ENCODE peak calls at places on chromosomes 11 and 22, in nine cellular contexts. One of them, this sample, is unnamed.

GRCh38 chr11:35907648-35908431 is 36.0 kb upstream of the LDLRAD3 start:
- DNase-seq in fibroblast of the aortic adventitia: peak
- DNase-seq in HepG2: no peak
- DNase-seq in astrocyte of the cerebellum: peak
- DNase-seq in WTC11: no peak
- DNase-seq in activated B cell treated with CpG ODN at 0.5 μM for 24 hours: no peak
- DNase-seq in thoracic aorta: no peak
- DNase-seq in bronchial epithelial cell: peak
- DNase-seq in fibroblast of pulmonary artery: peak
- DNase-seq in this sample: no peak

GRCh38 chr11:12156301-12157140 is 46.1 kb downstream of the MICAL2 start:
- DNase-seq in fibroblast of the aortic adventitia: peak
- DNase-seq in HepG2: no peak
- DNase-seq in astrocyte of the cerebellum: no peak
- DNase-seq in WTC11: no peak
- DNase-seq in activated B cell treated with CpG ODN at 0.5 μM for 24 hours: no peak
- DNase-seq in thoracic aorta: no peak
- DNase-seq in bronchial epithelial cell: no peak
- DNase-seq in fibroblast of pulmonary artery: no peak
- DNase-seq in this sample: no peak

GRCh38 chr11:17827006-17827405 is 92.4 kb downstream of the KCNC1 start:
- DNase-seq in fibroblast of the aortic adventitia: no peak
- DNase-seq in HepG2: peak
- DNase-seq in astrocyte of the cerebellum: no peak
- DNase-seq in WTC11: no peak
- DNase-seq in activated B cell treated with CpG ODN at 0.5 μM for 24 hours: no peak
- DNase-seq in thoracic aorta: no peak
- DNase-seq in bronchial epithelial cell: peak
- DNase-seq in fibroblast of pulmonary artery: no peak
- DNase-seq in this sample: no peak

GRCh38 chr22:49701380-49702067 is 126.1 kb downstream of the BRD1 start:
- DNase-seq in fibroblast of the aortic adventitia: no peak
- DNase-seq in HepG2: no peak
- DNase-seq in astrocyte of the cerebellum: no peak
- DNase-seq in WTC11: no peak
- DNase-seq in activated B cell treated with CpG ODN at 0.5 μM for 24 hours: no peak
- DNase-seq in thoracic aorta: no peak
- DNase-seq in bronchial epithelial cell: no peak
- DNase-seq in fibroblast of pulmonary artery: no peak
- DNase-seq in this sample: no peak

GRCh38 chr11:76752321-76753175 is 30.6 kb upstream of the TSKU start:
- DNase-seq in fibroblast of the aortic adventitia: peak
- DNase-seq in HepG2: no peak
- DNase-seq in astrocyte of the cerebellum: no peak
- DNase-seq in WTC11: no peak
- DNase-seq in activated B cell treated with CpG ODN at 0.5 μM for 24 hours: no peak
- DNase-seq in thoracic aorta: peak
- DNase-seq in bronchial epithelial cell: peak
- DNase-seq in fibroblast of pulmonary artery: peak
- DNase-seq in this sample: no peak

GRCh38 chr22:50627452-50627913 is 469 bp downstream of the ARSA start:
- DNase-seq in fibroblast of the aortic adventitia: no peak
- DNase-seq in HepG2: peak
- DNase-seq in astrocyte of the cerebellum: no peak
- DNase-seq in WTC11: peak
- DNase-seq in activated B cell treated with CpG ODN at 0.5 μM for 24 hours: no peak
- DNase-seq in thoracic aorta: no peak
- DNase-seq in bronchial epithelial cell: no peak
- DNase-seq in fibroblast of pulmonary artery: no peak
- DNase-seq in this sample: no peak

GRCh38 chr11:119764108-119764874 is 35.3 kb upstream of the NECTIN1 start:
- DNase-seq in fibroblast of the aortic adventitia: peak
- DNase-seq in HepG2: no peak
- DNase-seq in astrocyte of the cerebellum: peak
- DNase-seq in WTC11: no peak
- DNase-seq in activated B cell treated with CpG ODN at 0.5 μM for 24 hours: no peak
- DNase-seq in thoracic aorta: no peak
- DNase-seq in bronchial epithelial cell: peak
- DNase-seq in fibroblast of pulmonary artery: no peak
- DNase-seq in this sample: no peak

GRCh38 chr11:83047515-83048225 is 24.0 kb downstream of the RAB30 start:
- DNase-seq in fibroblast of the aortic adventitia: peak
- DNase-seq in HepG2: no peak
- DNase-seq in astrocyte of the cerebellum: peak
- DNase-seq in WTC11: no peak
- DNase-seq in activated B cell treated with CpG ODN at 0.5 μM for 24 hours: no peak
- DNase-seq in thoracic aorta: no peak
- DNase-seq in bronchial epithelial cell: no peak
- DNase-seq in fibroblast of pulmonary artery: no peak
- DNase-seq in this sample: no peak

GRCh38 chr11:61369372-61370348 is 7.5 kb downstream of the TMEM138 start:
- DNase-seq in fibroblast of the aortic adventitia: peak
- DNase-seq in HepG2: peak
- DNase-seq in astrocyte of the cerebellum: peak
- DNase-seq in WTC11: no peak
- DNase-seq in activated B cell treated with CpG ODN at 0.5 μM for 24 hours: no peak
- DNase-seq in thoracic aorta: no peak
- DNase-seq in bronchial epithelial cell: peak
- DNase-seq in fibroblast of pulmonary artery: peak
- DNase-seq in this sample: no peak

GRCh38 chr11:66493124-66493523 is 12.9 kb downstream of the DPP3 start:
- DNase-seq in fibroblast of the aortic adventitia: no peak
- DNase-seq in HepG2: no peak
- DNase-seq in astrocyte of the cerebellum: no peak
- DNase-seq in WTC11: no peak
- DNase-seq in activated B cell treated with CpG ODN at 0.5 μM for 24 hours: no peak
- DNase-seq in thoracic aorta: no peak
- DNase-seq in bronchial epithelial cell: no peak
- DNase-seq in fibroblast of pulmonary artery: no peak
- DNase-seq in this sample: no peak

GRCh38 chr11:63767415-63768231 is 952 bp downstream of the ZFTA start:
- DNase-seq in fibroblast of the aortic adventitia: peak
- DNase-seq in HepG2: peak
- DNase-seq in astrocyte of the cerebellum: peak
- DNase-seq in WTC11: peak
- DNase-seq in activated B cell treated with CpG ODN at 0.5 μM for 24 hours: peak
- DNase-seq in thoracic aorta: peak
- DNase-seq in bronchial epithelial cell: peak
- DNase-seq in fibroblast of pulmonary artery: peak
- DNase-seq in this sample: peak

GRCh38 chr11:133302056-133302455 is 230.2 kb downstream of the OPCML start:
- DNase-seq in fibroblast of the aortic adventitia: no peak
- DNase-seq in HepG2: no peak
- DNase-seq in astrocyte of the cerebellum: no peak
- DNase-seq in WTC11: no peak
- DNase-seq in activated B cell treated with CpG ODN at 0.5 μM for 24 hours: no peak
- DNase-seq in thoracic aorta: no peak
- DNase-seq in bronchial epithelial cell: no peak
- DNase-seq in fibroblast of pulmonary artery: no peak
- DNase-seq in this sample: no peak

GRCh38 chr11:10693509-10694071 is at the start of gene IRAG1:
- DNase-seq in fibroblast of the aortic adventitia: peak
- DNase-seq in HepG2: no peak
- DNase-seq in astrocyte of the cerebellum: peak
- DNase-seq in WTC11: peak
- DNase-seq in activated B cell treated with CpG ODN at 0.5 μM for 24 hours: no peak
- DNase-seq in thoracic aorta: peak
- DNase-seq in bronchial epithelial cell: no peak
- DNase-seq in fibroblast of pulmonary artery: peak
- DNase-seq in this sample: no peak

GRCh38 chr22:24554316-24555159 is at the start of gene GUCD1:
- DNase-seq in fibroblast of the aortic adventitia: peak
- DNase-seq in HepG2: no peak
- DNase-seq in astrocyte of the cerebellum: no peak
- DNase-seq in WTC11: peak
- DNase-seq in activated B cell treated with CpG ODN at 0.5 μM for 24 hours: no peak
- DNase-seq in thoracic aorta: no peak
- DNase-seq in bronchial epithelial cell: peak
- DNase-seq in fibroblast of pulmonary artery: peak
- DNase-seq in this sample: peak

GRCh38 chr11:95641506-95641905 is 148.1 kb downstream of the FAM76B start:
- DNase-seq in fibroblast of the aortic adventitia: peak
- DNase-seq in HepG2: no peak
- DNase-seq in astrocyte of the cerebellum: no peak
- DNase-seq in WTC11: no peak
- DNase-seq in activated B cell treated with CpG ODN at 0.5 μM for 24 hours: no peak
- DNase-seq in thoracic aorta: peak
- DNase-seq in bronchial epithelial cell: peak
- DNase-seq in fibroblast of pulmonary artery: no peak
- DNase-seq in this sample: no peak

GRCh38 chr11:127034973-127035372 is 34.4 kb upstream of the KIRREL3 start:
- DNase-seq in fibroblast of the aortic adventitia: no peak
- DNase-seq in HepG2: no peak
- DNase-seq in astrocyte of the cerebellum: no peak
- DNase-seq in WTC11: no peak
- DNase-seq in activated B cell treated with CpG ODN at 0.5 μM for 24 hours: no peak
- DNase-seq in thoracic aorta: no peak
- DNase-seq in bronchial epithelial cell: no peak
- DNase-seq in fibroblast of pulmonary artery: no peak
- DNase-seq in this sample: no peak

GRCh38 chr11:34749666-34750659 is 129.1 kb downstream of the EHF start:
- DNase-seq in fibroblast of the aortic adventitia: peak
- DNase-seq in HepG2: no peak
- DNase-seq in astrocyte of the cerebellum: peak
- DNase-seq in WTC11: no peak
- DNase-seq in activated B cell treated with CpG ODN at 0.5 μM for 24 hours: no peak
- DNase-seq in thoracic aorta: no peak
- DNase-seq in bronchial epithelial cell: peak
- DNase-seq in fibroblast of pulmonary artery: peak
- DNase-seq in this sample: no peak

GRCh38 chr22:49400866-49401598 is 426.6 kb downstream of the BRD1 start:
- DNase-seq in fibroblast of the aortic adventitia: no peak
- DNase-seq in HepG2: no peak
- DNase-seq in astrocyte of the cerebellum: no peak
- DNase-seq in WTC11: no peak
- DNase-seq in activated B cell treated with CpG ODN at 0.5 μM for 24 hours: no peak
- DNase-seq in thoracic aorta: no peak
- DNase-seq in bronchial epithelial cell: no peak
- DNase-seq in fibroblast of pulmonary artery: peak
- DNase-seq in this sample: no peak

DNA sequence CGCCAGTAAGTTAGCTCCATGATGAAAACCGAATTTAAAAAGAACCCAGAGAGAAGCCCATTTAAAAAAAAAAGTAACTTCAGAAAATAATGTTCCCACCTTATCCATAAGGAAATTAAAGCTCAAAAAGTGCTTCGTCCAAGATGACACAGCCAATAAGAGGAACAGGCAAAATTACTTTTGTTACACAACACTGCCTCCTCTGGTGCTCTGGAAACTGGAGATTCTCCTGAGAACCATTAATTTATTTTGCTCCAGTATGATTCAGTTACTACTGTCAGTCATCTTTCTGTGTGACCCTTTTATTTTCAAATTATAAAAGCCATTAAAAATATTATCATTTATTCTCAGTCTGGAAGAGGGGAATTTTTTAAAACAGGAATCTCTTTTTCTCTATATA is 2.0 kb downstream of the IFT27 start:
- DNase-seq in fibroblast of the aortic adventitia: peak
- DNase-seq in HepG2: no peak
- DNase-seq in astrocyte of the cerebellum: no peak
- DNase-seq in WTC11: no peak
- DNase-seq in activated B cell treated with CpG ODN at 0.5 μM for 24 hours: no peak
- DNase-seq in thoracic aorta: no peak
- DNase-seq in bronchial epithelial cell: peak
- DNase-seq in fibroblast of pulmonary artery: peak
- DNase-seq in this sample: no peak
- TF ChIP-seq CTCF in fibroblast of the aortic adventitia: peak
- TF ChIP-seq CTCF in HepG2: peak
- TF ChIP-seq CTCF in astrocyte of the cerebellum: peak
- TF ChIP-seq CTCF in WTC11: no peak
- TF ChIP-seq CTCF in activated B cell treated with CpG ODN at 0.5 μM for 24 hours: no peak
- TF ChIP-seq CTCF in thoracic aorta: no peak
- TF ChIP-seq CTCF in bronchial epithelial cell: peak
- TF ChIP-seq CTCF in fibroblast of pulmonary artery: peak
- TF ChIP-seq CTCF in this sample: no peak

GRCh38 chr22:32355760-32356159 is 1.9 kb upstream of the RFPL3 start:
- DNase-seq in fibroblast of the aortic adventitia: no peak
- DNase-seq in HepG2: peak
- DNase-seq in astrocyte of the cerebellum: no peak
- DNase-seq in WTC11: peak
- DNase-seq in activated B cell treated with CpG ODN at 0.5 μM for 24 hours: no peak
- DNase-seq in thoracic aorta: no peak
- DNase-seq in bronchial epithelial cell: peak
- DNase-seq in fibroblast of pulmonary artery: no peak
- DNase-seq in this sample: no peak
- TF ChIP-seq CTCF in fibroblast of the aortic adventitia: no peak
- TF ChIP-seq CTCF in HepG2: peak
- TF ChIP-seq CTCF in astrocyte of the cerebellum: peak
- TF ChIP-seq CTCF in WTC11: no peak
- TF ChIP-seq CTCF in activated B cell treated with CpG ODN at 0.5 μM for 24 hours: no peak
- TF ChIP-seq CTCF in thoracic aorta: no peak
- TF ChIP-seq CTCF in bronchial epithelial cell: peak
- TF ChIP-seq CTCF in fibroblast of pulmonary artery: no peak
- TF ChIP-seq CTCF in this sample: no peak

GRCh38 chr11:13216019-13217006 is 61.3 kb upstream of the BMAL1 start:
- DNase-seq in fibroblast of the aortic adventitia: peak
- DNase-seq in HepG2: peak
- DNase-seq in astrocyte of the cerebellum: peak
- DNase-seq in WTC11: peak
- DNase-seq in activated B cell treated with CpG ODN at 0.5 μM for 24 hours: no peak
- DNase-seq in thoracic aorta: no peak
- DNase-seq in bronchial epithelial cell: peak
- DNase-seq in fibroblast of pulmonary artery: peak
- DNase-seq in this sample: no peak
- TF ChIP-seq CTCF in fibroblast of the aortic adventitia: no peak
- TF ChIP-seq CTCF in HepG2: no peak
- TF ChIP-seq CTCF in astrocyte of the cerebellum: peak
- TF ChIP-seq CTCF in WTC11: no peak
- TF ChIP-seq CTCF in activated B cell treated with CpG ODN at 0.5 μM for 24 hours: no peak
- TF ChIP-seq CTCF in thoracic aorta: no peak
- TF ChIP-seq CTCF in bronchial epithelial cell: no peak
- TF ChIP-seq CTCF in fibroblast of pulmonary artery: peak
- TF ChIP-seq CTCF in this sample: no peak

DNA sequence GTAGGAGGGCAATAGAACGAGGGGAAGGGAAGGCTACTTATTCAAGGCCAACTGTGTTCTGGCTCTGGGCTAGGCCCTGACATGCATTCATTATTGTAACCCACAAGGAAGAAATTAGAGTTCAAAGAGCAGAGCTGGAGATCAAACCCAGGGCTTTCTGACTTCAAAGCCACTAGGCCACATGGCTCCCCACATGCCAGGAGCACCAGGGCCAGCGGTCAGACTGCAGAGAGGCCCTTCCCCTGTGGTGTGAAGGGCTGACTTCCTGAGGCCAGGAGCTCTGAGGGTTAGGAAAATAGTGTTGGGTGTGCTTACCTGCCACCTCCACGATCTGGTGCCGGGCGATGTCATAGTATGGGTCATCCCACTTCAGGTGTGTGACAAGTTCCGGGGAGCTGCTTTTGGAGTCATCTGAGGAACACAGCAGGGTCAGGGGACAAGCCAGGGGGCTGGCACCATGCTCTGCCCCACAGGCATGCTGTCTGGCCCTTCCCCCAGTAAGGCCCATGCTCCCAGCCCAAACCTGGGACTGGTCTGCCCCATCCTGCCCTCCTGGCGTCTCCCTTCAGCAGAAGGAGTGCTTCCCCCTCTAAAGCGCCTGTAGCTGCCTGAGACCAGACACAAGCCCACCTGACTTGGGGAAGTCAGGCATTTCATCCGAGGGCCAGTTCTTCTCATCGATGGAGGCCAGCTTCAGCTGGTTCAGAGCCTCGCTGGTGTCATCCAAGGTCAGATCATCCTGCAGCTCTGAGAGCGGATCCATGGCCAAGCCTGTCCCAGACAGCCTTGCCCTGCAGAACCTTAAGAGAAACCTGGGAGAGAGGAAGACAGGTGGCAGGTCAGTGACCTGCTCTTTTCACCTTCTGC is 4.8 kb downstream of the ARHGAP1 start:
- DNase-seq in fibroblast of the aortic adventitia: no peak
- DNase-seq in HepG2: peak
- DNase-seq in astrocyte of the cerebellum: no peak
- DNase-seq in WTC11: no peak
- DNase-seq in activated B cell treated with CpG ODN at 0.5 μM for 24 hours: no peak
- DNase-seq in thoracic aorta: no peak
- DNase-seq in bronchial epithelial cell: no peak
- DNase-seq in fibroblast of pulmonary artery: no peak
- DNase-seq in this sample: no peak
- TF ChIP-seq CTCF in fibroblast of the aortic adventitia: no peak
- TF ChIP-seq CTCF in HepG2: no peak
- TF ChIP-seq CTCF in astrocyte of the cerebellum: no peak
- TF ChIP-seq CTCF in WTC11: no peak
- TF ChIP-seq CTCF in activated B cell treated with CpG ODN at 0.5 μM for 24 hours: no peak
- TF ChIP-seq CTCF in thoracic aorta: no peak
- TF ChIP-seq CTCF in bronchial epithelial cell: no peak
- TF ChIP-seq CTCF in fibroblast of pulmonary artery: no peak
- TF ChIP-seq CTCF in this sample: no peak